ENCODE peak calls at places on chromosomes 1 and 21, in four cellular contexts. U is HepG2, I is K562, A is GM12878. X is an unnamed sample.

GRCh38 chr1:45134468-45134873 is 71.9 kb downstream of the ZSWIM5 start:
- DNase-seq in U (peak), I (no peak), A (no peak), X (no peak)

GRCh38 chr1:85244271-85245053 is 15.0 kb downstream of the C1orf52 start:
- DNase-seq in U (no peak), I (no peak), A (no peak), X (no peak)

GRCh38 chr1:246537887-246538286 is 28.2 kb downstream of the TFB2M start:
- DNase-seq in U (no peak), I (no peak), A (no peak), X (no peak)

GRCh38 chr1:200774735-200775449 is 36.2 kb downstream of the CAMSAP2 start:
- DNase-seq in U (no peak), I (no peak), A (no peak), X (no peak)

GRCh38 chr1:165639821-165640623 is 9.0 kb downstream of the MGST3 start:
- DNase-seq in U (no peak), I (no peak), A (no peak), X (no peak)

GRCh38 chr1:10755977-10756521 is 40.4 kb downstream of the CASZ1 start:
- DNase-seq in U (no peak), I (peak), A (no peak), X (peak)

GRCh38 chr1:109556563-109556962 is 8.1 kb downstream of the GNAI3 start:
- DNase-seq in U (no peak), I (no peak), A (no peak), X (no peak)

GRCh38 chr1:55848906-55849305 is 633.7 kb upstream of the USP24 start:
- DNase-seq in U (no peak), I (no peak), A (no peak), X (no peak)

GRCh38 chr1:115240321-115240720 is 97.7 kb downstream of the NGF start:
- DNase-seq in U (no peak), I (no peak), A (no peak), X (no peak)

GRCh38 chr1:93816970-93817738 is 61.9 kb downstream of the DNTTIP2 start:
- DNase-seq in U (peak), I (no peak), A (no peak), X (no peak)

GRCh38 chr1:2785631-2786328 is 15.7 kb downstream of the TTC34 start:
- DNase-seq in U (no peak), I (no peak), A (no peak), X (no peak)

GRCh38 chr1:42838482-42839190 is 7.8 kb upstream of the ZNF691 start:
- DNase-seq in U (no peak), I (no peak), A (no peak), X (no peak)

GRCh38 chr1:228283043-228283371 is 75.2 kb downstream of the OBSCN start:
- DNase-seq in U (no peak), I (peak), A (no peak), X (no peak)

GRCh38 chr1:202968895-202969295 is 1.8 kb upstream of the CYB5R1 start:
- DNase-seq in U (peak), I (peak), A (peak), X (peak)

GRCh38 chr1:190019717-190020116 is 457.9 kb downstream of the BRINP3 start:
- DNase-seq in U (no peak), I (no peak), A (no peak), X (no peak)

GRCh38 chr1:25795955-25796806 is 3.8 kb upstream of the SELENON start:
- DNase-seq in U (no peak), I (no peak), A (no peak), X (no peak)
- TF ChIP-seq FOXK2 in U (no peak), I (no peak), A (no peak), X (no peak)

GRCh38 chr1:232978091-232978634 is 27.8 kb downstream of the NTPCR start:
- DNase-seq in U (no peak), I (no peak), A (no peak), X (no peak)
- TF ChIP-seq FOXM1 in U (no peak), I (no peak), A (no peak), X (no peak)

GRCh38 chr1:232986000-232986922 is 35.9 kb downstream of the NTPCR start:
- DNase-seq in U (no peak), I (no peak), A (no peak), X (no peak)

GRCh38 chr1:232983375-232983774 is 33.0 kb downstream of the NTPCR start:
- DNase-seq in U (no peak), I (no peak), A (no peak), X (no peak)

GRCh38 chr1:232982238-232982944 is 32.0 kb downstream of the NTPCR start:
- DNase-seq in U (no peak), I (no peak), A (no peak), X (no peak)

GRCh38 chr1:232984577-232985425 is 34.4 kb downstream of the NTPCR start:
- DNase-seq in U (no peak), I (no peak), A (no peak), X (no peak)

GRCh38 chr1:232983817-232984567 is 33.6 kb downstream of the NTPCR start:
- DNase-seq in U (no peak), I (no peak), A (no peak), X (no peak)
- TF ChIP-seq BHLHE40 in U (no peak), I (no peak), A (no peak), X (no peak)

GRCh38 chr21:45911806-45912325 is 69.7 kb upstream of the COL6A1 start:
- DNase-seq in U (no peak), I (no peak), A (no peak), X (no peak)
- TF ChIP-seq FOXK2 in U (no peak), I (no peak), A (no peak), X (no peak)

DNA sequence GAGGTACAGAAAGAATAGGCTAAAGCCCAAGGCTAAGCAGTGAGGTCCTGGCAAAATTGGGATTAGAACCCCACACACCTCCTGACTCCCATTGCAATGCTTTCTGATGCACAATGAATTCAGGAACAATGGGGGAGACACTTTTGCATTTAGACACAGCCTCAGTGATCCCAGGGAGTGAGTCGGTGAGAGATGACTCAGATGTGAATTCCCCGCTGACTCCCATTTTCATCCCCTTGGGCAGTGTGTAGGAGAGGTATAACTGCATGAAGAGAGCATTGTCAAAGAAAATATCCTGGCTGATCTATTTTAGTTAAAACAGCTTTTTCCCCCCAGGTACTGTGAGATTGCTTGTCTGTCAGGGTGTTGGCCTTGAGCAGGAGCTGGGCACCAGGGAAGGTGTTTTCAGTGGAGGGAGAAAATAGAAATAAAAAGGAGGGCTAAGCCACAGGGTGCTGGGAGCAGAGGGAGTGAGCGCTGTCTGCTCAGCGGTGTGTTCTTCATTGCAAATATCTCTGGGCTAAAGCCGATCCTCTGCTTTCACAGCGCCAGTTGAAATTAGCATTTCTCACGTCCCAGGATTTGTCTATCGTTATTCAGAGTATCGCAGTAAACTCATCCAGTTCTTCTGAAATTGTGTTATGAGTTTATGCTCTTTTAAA is 247.7 kb upstream of the PTBP2 start:
- DNase-seq in U (no peak), I (no peak), A (no peak), X (no peak)
- TF ChIP-seq FOXM1 in U (no peak), I (no peak), A (no peak), X (no peak)

DNA sequence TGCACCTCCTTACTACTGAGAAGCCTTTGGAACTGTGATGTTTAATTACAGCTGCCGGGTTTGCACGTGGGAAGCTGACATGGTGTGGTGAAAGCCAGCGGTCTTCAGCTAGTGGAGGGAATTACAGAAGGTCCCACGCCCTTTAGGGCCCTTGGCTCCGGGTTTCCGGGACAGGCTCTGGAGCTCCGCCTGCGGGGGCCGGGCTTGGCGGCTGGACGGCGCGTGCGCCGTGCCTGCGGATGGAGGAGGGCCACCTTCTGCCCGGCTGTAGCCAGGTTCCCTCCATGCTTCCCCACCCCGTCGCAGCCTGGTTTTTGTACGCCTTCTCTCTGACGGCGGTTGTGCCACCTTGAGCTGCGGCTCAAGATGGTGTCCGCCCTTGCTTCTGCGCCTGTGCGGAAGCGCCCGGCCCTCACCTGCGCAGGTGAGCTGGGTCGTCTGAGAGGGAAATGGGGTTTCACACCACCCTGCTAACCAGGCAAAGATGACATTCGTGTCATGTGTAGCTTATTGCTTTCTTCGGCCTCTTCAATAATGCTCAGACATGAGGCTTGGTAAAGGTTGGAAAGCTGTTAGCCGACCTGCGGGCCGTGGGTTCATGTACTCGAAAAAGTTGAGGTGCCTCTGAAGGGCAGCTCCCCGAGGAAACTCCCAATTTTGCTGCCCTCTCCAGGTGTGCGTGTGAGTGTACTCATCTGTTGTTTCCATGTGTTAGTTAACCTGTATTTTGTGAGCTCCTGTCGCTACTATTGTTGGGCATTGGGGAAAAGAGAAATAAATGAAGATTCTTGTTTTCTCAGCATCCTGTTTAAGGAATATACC is 36.6 kb upstream of the OPRD1 start:
- DNase-seq in U (no peak), I (no peak), A (no peak), X (no peak)
- TF ChIP-seq BHLHE40 in U (no peak), I (no peak), A (no peak), X (no peak)

DNA sequence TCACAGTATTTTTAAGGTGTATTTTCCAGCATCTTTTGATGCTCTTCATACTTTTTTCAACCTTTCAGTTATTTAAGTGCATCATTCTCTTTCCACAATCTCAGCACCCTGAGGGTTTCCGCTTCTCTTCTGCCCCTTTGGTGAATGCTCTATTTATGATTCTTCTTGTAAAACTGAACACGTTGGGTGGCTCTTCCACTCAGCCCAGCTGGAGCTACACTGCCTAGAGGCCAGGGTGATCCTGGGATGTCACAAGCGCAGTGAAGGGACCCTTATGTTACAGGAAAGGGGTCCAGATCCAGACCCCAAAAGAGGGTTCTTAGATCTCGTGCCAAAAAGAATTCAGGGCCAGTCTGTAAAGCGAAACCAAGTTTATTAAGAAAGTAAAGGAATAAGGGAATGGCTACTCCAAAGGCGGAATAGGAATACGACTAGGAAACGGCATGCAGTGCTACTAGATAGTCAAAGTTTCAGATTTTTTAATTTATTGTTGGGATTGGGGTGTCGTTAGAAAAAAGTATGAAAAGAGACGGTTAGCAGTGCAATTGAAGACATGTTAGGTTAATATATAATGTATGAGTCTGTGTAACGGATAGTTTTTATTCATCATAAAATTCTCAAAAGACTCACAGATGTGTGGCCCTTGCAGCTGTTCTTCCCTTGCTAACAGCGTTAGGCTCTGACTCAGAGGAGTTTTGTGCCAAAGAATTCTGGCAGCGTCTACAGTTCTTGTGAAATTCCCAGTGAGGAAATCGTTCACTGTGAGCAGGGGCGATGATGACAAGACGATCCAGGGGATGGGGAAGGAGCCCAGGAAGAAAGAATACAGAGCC is 14.4 kb upstream of the ERVH48-1 start:
- DNase-seq in U (peak), I (no peak), A (no peak), X (no peak)
- TF ChIP-seq FOXK2 in U (no peak), I (no peak), A (no peak), X (no peak)

X was measured in HEK293T.